ENCODE peak calls at places on chromosomes 11 and 22, in ten cellular contexts. L is AG20443; B is germinal center; X is pancreas; N is HS-5; I is activated CD4-positive, alpha-beta T cell treated with anti-CD3 and anti-CD28 coated beads for 36 hours; P is midbrain; U is HTR-8/SVneo; V is activated CD8-positive, alpha-beta memory T cell treated with anti-CD3 and anti-CD28 coated beads, Interleukin-2, amount 50 U/mL, for 4 hours; W is CD8-positive, alpha-beta T cell. Q is an unnamed sample.

GRCh38 chr11:100308202-100308601 is 378.9 kb upstream of the ARHGAP42 start:
- DNase-seq in V (no peak), I (no peak), L (no peak), P (no peak), N (no peak), W (no peak), B (no peak), X (no peak), U (no peak), Q (no peak)

GRCh38 chr11:85737738-85738137 is 51.7 kb upstream of the CCDC89 start:
- DNase-seq in U (no peak), B (no peak), P (no peak), N (no peak), V (peak; percentile 24), I (peak; percentile 23), W (no peak), X (no peak), L (no peak), Q (no peak)

GRCh38 chr11:127628463-127628785 is 627.9 kb upstream of the KIRREL3 start:
- DNase-seq in L (no peak), N (no peak), B (no peak), X (no peak), I (no peak), P (no peak), V (no peak), W (no peak), U (no peak), Q (no peak)

GRCh38 chr11:134562941-134563471 is 151.0 kb upstream of the B3GAT1 start:
- DNase-seq in X (no peak), N (no peak), W (no peak), U (no peak), I (no peak), P (no peak), B (no peak), V (no peak), L (no peak), Q (no peak)

GRCh38 chr11:111047376-111047775 is 198.1 kb upstream of the POU2AF2 start:
- DNase-seq in X (no peak), I (no peak), P (no peak), N (no peak), V (no peak), W (no peak), L (no peak), B (no peak), U (no peak), Q (no peak)

GRCh38 chr22:38923463-38924196 is 33.8 kb upstream of the APOBEC3A start:
- DNase-seq in V (no peak), X (peak; percentile 75), L (peak; percentile 85), P (peak; percentile 84), U (peak; percentile 87), W (no peak), I (no peak), B (no peak), N (peak; percentile 36), Q (no peak)

GRCh38 chr11:75737314-75737713 is 19.7 kb downstream of the MOGAT2 start:
- DNase-seq in N (no peak), X (no peak), L (no peak), I (no peak), U (no peak), B (no peak), V (no peak), P (no peak), W (no peak), Q (no peak)

GRCh38 chr11:42498971-42499370 is 812.8 kb upstream of the API5 start:
- DNase-seq in X (no peak), P (no peak), V (no peak), B (no peak), U (no peak), I (no peak), W (no peak), L (no peak), N (no peak), Q (no peak)